ENCODE peak calls at places on chromosomes 4 and X, in nine cellular contexts. I is ascending aorta; U is spleen; Y is cardiac fibroblast; A is lower lobe of right lung; F is left ventricle myocardium inferior; S is CD8-positive, alpha-beta T cell; L is body of pancreas; C is thoracic aorta. W is an unnamed sample.

GRCh38 chrX:49877397-49878101 is 1.7 kb upstream of the USP27X start:
- DNase-seq in I (no peak), A (no peak), U (no peak), C (no peak), Y (no peak), S (no peak), F (no peak), L (peak), W (no peak)

GRCh38 chr4:55218041-55218440 is 92.6 kb upstream of the KDR start:
- DNase-seq in L (no peak), C (no peak), A (no peak), S (no peak), I (no peak), U (no peak), F (no peak), Y (no peak), W (no peak)

GRCh38 chr4:165384186-165384585 is 5.4 kb downstream of the CPE start:
- DNase-seq in U (no peak), Y (no peak), C (no peak), A (no peak), I (no peak), S (no peak), L (no peak), F (no peak), W (no peak)

GRCh38 chr4:147984065-147984777 is 252.3 kb downstream of the ARHGAP10 start:
- DNase-seq in I (no peak), U (no peak), S (no peak), A (no peak), C (no peak), Y (peak), F (no peak), L (no peak), W (peak)

GRCh38 chr4:7186516-7187296 is 5.6 kb upstream of the SORCS2 start:
- DNase-seq in C (no peak), L (no peak), S (no peak), U (peak), A (peak), F (no peak), I (peak), Y (no peak), W (no peak)

GRCh38 chrX:140157611-140158010 is 192.3 kb upstream of the CXorf66 start:
- DNase-seq in U (no peak), I (no peak), S (no peak), C (no peak), A (no peak), L (no peak), F (no peak), Y (peak), W (no peak)

GRCh38 chrX:138191998-138192397 is 519.5 kb downstream of the FGF13 start:
- DNase-seq in C (no peak), I (no peak), A (no peak), Y (peak), S (no peak), L (no peak), U (no peak), F (no peak), W (no peak)

GRCh38 chr4:91471280-91471679 is 832.5 kb upstream of the GRID2 start:
- DNase-seq in F (no peak), A (peak), U (peak), I (no peak), C (no peak), S (no peak), Y (no peak), L (no peak), W (no peak)

GRCh38 chr4:45662996-45663395 is 460.9 kb downstream of the GABRG1 start:
- DNase-seq in F (peak), U (no peak), A (peak), S (no peak), Y (peak), L (peak), I (no peak), C (no peak), W (no peak)

GRCh38 chr4:159150380-159150779 is 47.5 kb downstream of the RAPGEF2 start:
- DNase-seq in F (no peak), C (no peak), L (no peak), A (no peak), Y (no peak), I (no peak), S (no peak), U (no peak), W (no peak)

GRCh38 chr4:165294907-165295306 is 32.6 kb upstream of the MSMO1 start:
- DNase-seq in L (no peak), C (no peak), U (peak), F (no peak), I (no peak), S (no peak), Y (no peak), A (no peak), W (no peak)

GRCh38 chrX:11105080-11105479 is 6.1 kb upstream of the HCCS start:
- DNase-seq in L (no peak), A (no peak), I (no peak), Y (peak), U (no peak), F (no peak), C (no peak), S (no peak), W (no peak)

GRCh38 chr4:44916406-44916805 is 190.1 kb upstream of the GNPDA2 start:
- DNase-seq in S (no peak), Y (peak), I (no peak), L (no peak), A (no peak), U (no peak), F (no peak), C (no peak), W (no peak)

DNA sequence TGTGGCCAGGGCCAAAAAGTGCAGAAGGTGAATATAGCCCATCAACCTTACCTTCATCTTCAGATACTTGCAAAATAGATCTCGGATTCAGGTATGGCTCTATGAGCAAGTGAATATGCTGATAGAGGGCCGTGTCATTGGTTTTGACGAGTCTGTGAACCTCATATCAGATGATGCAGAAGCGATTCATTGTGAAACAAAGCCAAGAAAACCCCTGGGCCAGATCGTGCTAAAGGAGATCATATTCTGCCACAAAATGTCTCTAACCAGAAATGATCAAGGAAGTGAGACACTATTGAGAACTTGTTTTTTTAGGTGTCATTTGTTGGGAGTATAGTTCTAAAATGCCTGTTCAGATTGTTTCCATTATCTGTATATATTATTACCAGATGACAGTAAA is 48.3 kb downstream of the PDK3 start:
- DNase-seq in L (no peak), S (no peak), C (no peak), F (no peak), Y (no peak), A (no peak), I (no peak), U (no peak), W (no peak)
- H3K4me3 ChIP-seq in L (no peak), S (no peak), C (no peak), F (no peak), Y (no peak), A (no peak), I (no peak), U (no peak), W (no peak)

DNA sequence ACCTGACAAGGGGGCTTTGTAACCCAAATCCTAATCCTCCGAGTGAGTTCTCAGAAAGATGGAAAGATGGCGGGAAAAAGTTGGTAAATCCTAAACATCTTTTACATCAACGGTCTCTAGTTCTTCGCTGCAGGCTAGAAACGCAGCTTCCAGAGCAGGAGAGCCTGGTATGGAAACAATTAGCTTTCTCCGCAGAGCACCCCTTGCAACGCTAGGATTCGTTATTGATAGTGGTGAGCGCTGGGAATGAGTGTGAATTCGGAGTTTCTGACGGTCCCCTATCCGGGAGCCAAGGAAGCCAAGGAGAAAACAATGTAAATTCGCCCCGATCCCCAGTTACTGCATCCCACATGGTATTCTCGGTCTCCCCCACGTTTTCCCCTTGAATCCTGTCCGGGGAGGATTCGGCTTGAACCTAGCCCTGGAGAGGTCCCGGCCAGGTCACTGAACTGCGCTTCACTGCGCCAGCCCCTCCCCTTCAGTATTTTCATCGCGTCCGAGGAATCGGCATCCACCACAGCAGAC is 4.7 kb upstream of the NEUROG2 start:
- DNase-seq in S (no peak), U (no peak), C (no peak), Y (no peak), F (no peak), A (no peak), I (no peak), L (no peak), W (no peak)
- H3K4me3 ChIP-seq in S (no peak), U (no peak), C (no peak), Y (no peak), F (no peak), A (no peak), I (no peak), L (no peak), W (no peak)

GRCh38 chrX:125492439-125492838 is 172.8 kb downstream of the TEX13C start:
- DNase-seq in F (no peak), Y (peak), A (no peak), U (no peak), I (no peak), L (no peak), C (no peak), S (no peak), W (no peak)
- H3K4me3 ChIP-seq in F (no peak), Y (no peak), A (no peak), U (no peak), I (no peak), L (no peak), C (no peak), S (no peak), W (no peak)

DNA sequence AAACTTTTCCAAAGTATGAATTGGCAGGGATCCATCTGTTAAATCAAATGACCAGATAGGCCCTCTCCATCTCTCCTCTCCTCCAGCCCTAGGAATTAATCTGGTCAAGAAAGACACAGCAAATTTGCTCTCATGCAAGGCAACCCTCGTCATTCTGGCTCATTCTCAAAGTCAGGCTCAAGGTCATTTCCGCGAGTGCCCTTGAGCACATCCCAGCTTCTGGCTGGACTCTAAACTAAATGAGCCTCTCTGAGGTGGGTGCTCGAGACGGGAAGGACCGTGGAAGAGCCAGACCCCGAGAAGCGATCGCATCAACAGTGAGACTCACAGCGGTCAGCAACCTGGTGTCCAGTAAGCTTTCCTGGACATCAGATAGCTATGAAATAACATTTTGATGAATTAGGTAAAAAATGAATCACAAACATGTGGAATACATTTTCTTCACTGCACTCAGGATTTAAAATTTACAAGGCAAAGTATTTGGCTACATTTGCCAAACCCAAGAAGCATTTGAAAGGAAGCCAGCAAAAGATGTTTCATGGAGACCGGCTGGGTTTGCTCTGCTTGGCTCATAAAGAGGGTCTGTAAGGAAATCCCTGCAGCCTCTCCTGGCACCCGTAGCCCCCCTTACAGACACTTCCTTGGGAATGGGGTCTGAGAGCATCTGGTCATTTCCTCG is 121.0 kb downstream of the ENPP6 start:
- DNase-seq in C (no peak), Y (no peak), A (no peak), U (no peak), F (no peak), L (no peak), S (no peak), I (no peak), W (no peak)
- H3K4me3 ChIP-seq in C (peak), Y (no peak), A (peak), U (peak), F (peak), L (no peak), S (no peak), I (peak), W (no peak)

DNA sequence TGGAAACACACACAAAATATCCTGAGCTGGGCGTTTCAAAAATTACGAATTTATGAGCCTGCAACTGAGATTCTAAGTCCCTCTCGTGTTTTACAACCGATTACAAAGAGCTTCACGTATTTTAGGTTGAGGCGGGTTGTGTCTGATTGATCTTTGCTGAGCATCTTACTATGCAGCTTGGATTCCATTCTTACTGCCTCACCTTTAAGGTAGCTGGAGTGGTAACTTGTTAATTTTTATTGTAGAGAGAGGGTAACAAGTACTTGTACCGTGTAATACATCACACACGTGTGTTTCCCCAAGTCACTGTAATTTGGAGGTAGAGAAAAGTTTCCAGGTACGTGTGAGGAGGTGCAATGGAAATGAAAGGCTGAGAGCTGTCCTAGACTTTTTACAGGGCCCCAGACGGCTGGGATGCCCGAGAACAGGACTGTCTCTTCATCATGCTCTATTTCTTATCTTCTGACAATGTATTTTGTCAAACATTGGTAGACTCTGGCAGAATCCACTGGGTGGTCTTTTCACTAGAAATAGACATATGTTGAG is 97.8 kb upstream of the TENM3 start:
- DNase-seq in L (no peak), C (no peak), S (no peak), Y (no peak), U (no peak), I (no peak), F (no peak), A (no peak), W (no peak)
- H3K4me3 ChIP-seq in L (no peak), C (peak), S (no peak), Y (peak), U (peak), I (peak), F (peak), A (peak), W (no peak)

GRCh38 chr4:971670-972500 is 1.5 kb downstream of the DGKQ start:
- DNase-seq in F (no peak), I (no peak), U (no peak), C (no peak), L (no peak), Y (no peak), S (no peak), A (no peak), W (no peak)
- H3K4me3 ChIP-seq in F (peak), I (peak), U (peak), C (peak), L (no peak), Y (peak), S (peak), A (peak), W (no peak)

GRCh38 chr4:78552398-78553396 is 1.1 kb downstream of the ANXA3 start:
- DNase-seq in C (no peak), I (no peak), A (peak), F (no peak), S (no peak), L (peak), Y (peak), U (no peak), W (peak)
- H3K4me3 ChIP-seq in C (peak), I (peak), A (peak), F (peak), S (no peak), L (no peak), Y (peak), U (peak), W (peak)

W was measured in HL-60.